ENCODE peak calls at places on chromosome 6, in seven cellular contexts. One of them, this sample, is unnamed.
A peak's percentile ranks its signal among the peaks of the same experiment; 100 is the strongest.

GRCh38 chr6:13863699-13864155 is 49.4 kb upstream of the MCUR1 start:
- DNase-seq in neural progenitor cell: no peak
- DNase-seq in HepG2: peak; percentile 25
- DNase-seq in fibroblast of lung: no peak
- DNase-seq in endothelial cell of umbilical vein: no peak
- DNase-seq in astrocyte: no peak
- DNase-seq in GM23248: no peak
- DNase-seq in this sample: no peak

GRCh38 chr6:144248470-144249301 is 36.4 kb upstream of the UTRN start:
- DNase-seq in HepG2: no peak
- DNase-seq in GM23248: peak; percentile 92
- DNase-seq in astrocyte: peak; percentile 88
- DNase-seq in neural progenitor cell: no peak
- DNase-seq in fibroblast of lung: peak; percentile 89
- DNase-seq in endothelial cell of umbilical vein: no peak
- DNase-seq in this sample: no peak

GRCh38 chr6:34172961-34173775 is 27.3 kb upstream of the GRM4 start:
- DNase-seq in fibroblast of lung: no peak
- DNase-seq in GM23248: no peak
- DNase-seq in astrocyte: no peak
- DNase-seq in HepG2: no peak
- DNase-seq in endothelial cell of umbilical vein: no peak
- DNase-seq in neural progenitor cell: no peak
- DNase-seq in this sample: no peak

GRCh38 chr6:37314803-37315515 is 38.8 kb upstream of the RNF8 start:
- DNase-seq in astrocyte: peak; percentile 26
- DNase-seq in GM23248: peak; percentile 30
- DNase-seq in fibroblast of lung: peak; percentile 46
- DNase-seq in neural progenitor cell: peak; percentile 59
- DNase-seq in HepG2: peak; percentile 48
- DNase-seq in endothelial cell of umbilical vein: peak; percentile 93
- DNase-seq in this sample: peak; percentile 76

GRCh38 chr6:13413466-13413862 is 73.9 kb downstream of the GFOD1 start:
- DNase-seq in astrocyte: peak; percentile 79
- DNase-seq in GM23248: peak; percentile 67
- DNase-seq in endothelial cell of umbilical vein: no peak
- DNase-seq in fibroblast of lung: peak; percentile 86
- DNase-seq in neural progenitor cell: no peak
- DNase-seq in HepG2: peak; percentile 92
- DNase-seq in this sample: no peak

GRCh38 chr6:39057251-39058155 is 8.9 kb downstream of the GLP1R start:
- DNase-seq in fibroblast of lung: no peak
- DNase-seq in HepG2: no peak
- DNase-seq in astrocyte: no peak
- DNase-seq in endothelial cell of umbilical vein: no peak
- DNase-seq in neural progenitor cell: no peak
- DNase-seq in GM23248: no peak
- DNase-seq in this sample: no peak

GRCh38 chr6:124881898-124882579 is 80.2 kb upstream of the RNF217 start:
- DNase-seq in fibroblast of lung: peak; percentile 44
- DNase-seq in endothelial cell of umbilical vein: peak; percentile 11
- DNase-seq in neural progenitor cell: peak; percentile 31
- DNase-seq in GM23248: peak; percentile 55
- DNase-seq in HepG2: no peak
- DNase-seq in astrocyte: peak; percentile 36
- DNase-seq in this sample: no peak

GRCh38 chr6:110543106-110543505 is 66.7 kb upstream of the SLC22A16 start:
- DNase-seq in neural progenitor cell: no peak
- DNase-seq in GM23248: no peak
- DNase-seq in fibroblast of lung: no peak
- DNase-seq in astrocyte: no peak
- DNase-seq in HepG2: no peak
- DNase-seq in endothelial cell of umbilical vein: no peak
- DNase-seq in this sample: no peak

GRCh38 chr6:85062884-85063283 is 298.5 kb upstream of the TBX18 start:
- DNase-seq in endothelial cell of umbilical vein: no peak
- DNase-seq in GM23248: peak; percentile 48
- DNase-seq in astrocyte: no peak
- DNase-seq in HepG2: no peak
- DNase-seq in fibroblast of lung: no peak
- DNase-seq in neural progenitor cell: no peak
- DNase-seq in this sample: no peak

GRCh38 chr6:148578837-148579236 is 168.0 kb upstream of the UST start:
- DNase-seq in fibroblast of lung: no peak
- DNase-seq in endothelial cell of umbilical vein: no peak
- DNase-seq in GM23248: no peak
- DNase-seq in neural progenitor cell: no peak
- DNase-seq in astrocyte: no peak
- DNase-seq in HepG2: no peak
- DNase-seq in this sample: no peak

GRCh38 chr6:3351105-3351676 is 92.4 kb downstream of the PSMG4 start:
- DNase-seq in astrocyte: peak; percentile 52
- DNase-seq in neural progenitor cell: peak; percentile 94
- DNase-seq in fibroblast of lung: peak; percentile 60
- DNase-seq in GM23248: no peak
- DNase-seq in endothelial cell of umbilical vein: peak; percentile 69
- DNase-seq in HepG2: no peak
- DNase-seq in this sample: no peak

GRCh38 chr6:40914005-40914404 is 125.0 kb downstream of the UNC5CL start:
- DNase-seq in GM23248: no peak
- DNase-seq in endothelial cell of umbilical vein: no peak
- DNase-seq in astrocyte: no peak
- DNase-seq in HepG2: peak; percentile 60
- DNase-seq in neural progenitor cell: no peak
- DNase-seq in fibroblast of lung: no peak
- DNase-seq in this sample: no peak
- H2AFZ ChIP-seq in GM23248: no peak overlapping the region
- H2AFZ ChIP-seq in endothelial cell of umbilical vein: no peak overlapping the region
- H2AFZ ChIP-seq in astrocyte: no peak overlapping the region
- H2AFZ ChIP-seq in HepG2: no peak overlapping the region
- H2AFZ ChIP-seq in neural progenitor cell: no peak overlapping the region
- H2AFZ ChIP-seq in fibroblast of lung: no peak overlapping the region
- H2AFZ ChIP-seq in this sample: no peak overlapping the region

GRCh38 chr6:47310131-47310480 is 401 bp upstream of the TNFRSF21 start:
- DNase-seq in endothelial cell of umbilical vein: no peak
- DNase-seq in HepG2: no peak
- DNase-seq in neural progenitor cell: no peak
- DNase-seq in astrocyte: no peak
- DNase-seq in fibroblast of lung: no peak
- DNase-seq in GM23248: no peak
- DNase-seq in this sample: no peak

GRCh38 chr6:47309326-47310130 is at the start of gene TNFRSF21:
- DNase-seq in HepG2: peak; percentile 92
- DNase-seq in neural progenitor cell: peak; percentile 96
- DNase-seq in astrocyte: peak; percentile 79
- DNase-seq in GM23248: peak; percentile 92
- DNase-seq in endothelial cell of umbilical vein: peak; percentile 95
- DNase-seq in fibroblast of lung: peak; percentile 87
- DNase-seq in this sample: peak; percentile 88

GRCh38 chr6:47307362-47308222 is 2.1 kb downstream of the TNFRSF21 start:
- DNase-seq in astrocyte: no peak
- DNase-seq in GM23248: no peak
- DNase-seq in fibroblast of lung: no peak
- DNase-seq in HepG2: no peak
- DNase-seq in neural progenitor cell: no peak
- DNase-seq in endothelial cell of umbilical vein: peak; percentile 46
- DNase-seq in this sample: no peak

GRCh38 chr6:47308223-47308567 is 1.5 kb downstream of the TNFRSF21 start:
- DNase-seq in fibroblast of lung: no peak
- DNase-seq in GM23248: peak; percentile 6
- DNase-seq in HepG2: no peak
- DNase-seq in neural progenitor cell: peak; percentile 51
- DNase-seq in endothelial cell of umbilical vein: no peak
- DNase-seq in astrocyte: no peak
- DNase-seq in this sample: no peak

GRCh38 chr6:47308674-47309325 is 905 bp downstream of the TNFRSF21 start:
- DNase-seq in endothelial cell of umbilical vein: peak; percentile 49
- DNase-seq in astrocyte: peak; percentile 37
- DNase-seq in fibroblast of lung: peak; percentile 50
- DNase-seq in HepG2: no peak
- DNase-seq in GM23248: peak; percentile 53
- DNase-seq in neural progenitor cell: peak; percentile 70
- DNase-seq in this sample: no peak
- TF ChIP-seq EZH2 in endothelial cell of umbilical vein: no peak
- TF ChIP-seq EZH2 in astrocyte: no peak
- TF ChIP-seq EZH2 in fibroblast of lung: no peak
- TF ChIP-seq EZH2 in HepG2: no peak
- TF ChIP-seq EZH2 in GM23248: no peak
- TF ChIP-seq EZH2 in neural progenitor cell: no peak
- TF ChIP-seq EZH2 in this sample: no peak

DNA sequence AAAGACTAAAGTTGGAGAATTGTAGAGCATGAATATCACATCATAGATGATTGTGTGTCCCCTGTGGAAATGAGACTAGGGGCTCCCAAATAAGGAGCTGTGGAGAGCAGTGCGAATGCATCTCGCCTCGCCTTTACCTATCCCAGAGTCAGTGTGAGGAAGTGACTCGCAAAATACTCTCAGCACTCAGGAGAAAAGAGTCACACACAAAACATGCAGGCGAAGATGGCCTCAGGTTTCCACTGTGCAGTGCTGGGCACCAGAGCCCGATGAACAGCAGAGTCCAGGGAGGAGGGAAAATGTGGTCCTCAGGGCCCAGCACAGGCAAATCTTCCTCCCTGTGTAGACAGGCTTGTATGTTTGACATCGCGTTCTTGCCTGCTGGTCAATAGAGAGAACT is 126.5 kb upstream of the AFDN start:
- DNase-seq in neural progenitor cell: no peak
- DNase-seq in astrocyte: no peak
- DNase-seq in GM23248: no peak
- DNase-seq in fibroblast of lung: peak; percentile 20
- DNase-seq in HepG2: no peak
- DNase-seq in endothelial cell of umbilical vein: no peak
- DNase-seq in this sample: no peak
- H2AFZ ChIP-seq in neural progenitor cell: no peak overlapping the region
- H2AFZ ChIP-seq in astrocyte: peak overlapping the region; percentile 13
- H2AFZ ChIP-seq in GM23248: no peak overlapping the region
- H2AFZ ChIP-seq in fibroblast of lung: no peak overlapping the region
- H2AFZ ChIP-seq in HepG2: no peak overlapping the region
- H2AFZ ChIP-seq in endothelial cell of umbilical vein: peak overlapping the region; percentile 88
- H2AFZ ChIP-seq in this sample: no peak overlapping the region

DNA sequence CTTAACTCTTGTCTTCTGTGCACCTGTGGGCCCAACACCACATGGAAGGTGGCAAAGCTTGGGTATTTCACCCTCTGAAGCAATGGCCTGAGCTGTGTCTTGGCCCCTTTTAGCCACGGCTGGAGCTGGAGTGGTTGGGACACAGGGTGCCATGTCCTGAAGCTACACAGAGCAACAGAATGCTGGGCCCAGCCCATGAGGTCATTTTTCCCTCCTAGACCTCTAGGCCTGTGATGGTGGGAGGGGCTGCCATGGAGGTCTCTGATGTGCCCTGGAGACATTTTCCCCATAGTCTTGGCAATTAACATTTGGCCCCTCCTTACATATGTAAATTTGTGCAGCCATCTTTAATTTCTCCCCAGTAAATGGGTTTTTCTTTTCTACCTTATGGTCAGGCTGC is 620.8 kb downstream of the RFPL4B start:
- DNase-seq in neural progenitor cell: no peak
- DNase-seq in astrocyte: no peak
- DNase-seq in fibroblast of lung: no peak
- DNase-seq in endothelial cell of umbilical vein: no peak
- DNase-seq in GM23248: no peak
- DNase-seq in HepG2: no peak
- DNase-seq in this sample: no peak
- TF ChIP-seq EZH2 in neural progenitor cell: no peak
- TF ChIP-seq EZH2 in astrocyte: no peak
- TF ChIP-seq EZH2 in fibroblast of lung: no peak
- TF ChIP-seq EZH2 in endothelial cell of umbilical vein: no peak
- TF ChIP-seq EZH2 in GM23248: no peak
- TF ChIP-seq EZH2 in HepG2: no peak
- TF ChIP-seq EZH2 in this sample: no peak

GRCh38 chr6:117072781-117073180 is 192.6 kb upstream of the VGLL2 start:
- DNase-seq in HepG2: no peak
- DNase-seq in astrocyte: no peak
- DNase-seq in endothelial cell of umbilical vein: no peak
- DNase-seq in GM23248: no peak
- DNase-seq in neural progenitor cell: no peak
- DNase-seq in fibroblast of lung: no peak
- DNase-seq in this sample: no peak
- H2AFZ ChIP-seq in HepG2: no peak overlapping the region
- H2AFZ ChIP-seq in astrocyte: no peak overlapping the region
- H2AFZ ChIP-seq in endothelial cell of umbilical vein: no peak overlapping the region
- H2AFZ ChIP-seq in GM23248: no peak overlapping the region
- H2AFZ ChIP-seq in neural progenitor cell: no peak overlapping the region
- H2AFZ ChIP-seq in fibroblast of lung: no peak overlapping the region
- H2AFZ ChIP-seq in this sample: no peak overlapping the region

GRCh38 chr6:138162947-138163569 is 1.3 kb downstream of the ARFGEF3 start:
- DNase-seq in astrocyte: no peak
- DNase-seq in HepG2: no peak
- DNase-seq in endothelial cell of umbilical vein: no peak
- DNase-seq in neural progenitor cell: no peak
- DNase-seq in GM23248: no peak
- DNase-seq in fibroblast of lung: no peak
- DNase-seq in this sample: no peak
- TF ChIP-seq EZH2 in astrocyte: no peak
- TF ChIP-seq EZH2 in HepG2: no peak
- TF ChIP-seq EZH2 in endothelial cell of umbilical vein: no peak
- TF ChIP-seq EZH2 in neural progenitor cell: peak; percentile 3
- TF ChIP-seq EZH2 in GM23248: peak; percentile 42
- TF ChIP-seq EZH2 in fibroblast of lung: peak; percentile 5
- TF ChIP-seq EZH2 in this sample: no peak

DNA sequence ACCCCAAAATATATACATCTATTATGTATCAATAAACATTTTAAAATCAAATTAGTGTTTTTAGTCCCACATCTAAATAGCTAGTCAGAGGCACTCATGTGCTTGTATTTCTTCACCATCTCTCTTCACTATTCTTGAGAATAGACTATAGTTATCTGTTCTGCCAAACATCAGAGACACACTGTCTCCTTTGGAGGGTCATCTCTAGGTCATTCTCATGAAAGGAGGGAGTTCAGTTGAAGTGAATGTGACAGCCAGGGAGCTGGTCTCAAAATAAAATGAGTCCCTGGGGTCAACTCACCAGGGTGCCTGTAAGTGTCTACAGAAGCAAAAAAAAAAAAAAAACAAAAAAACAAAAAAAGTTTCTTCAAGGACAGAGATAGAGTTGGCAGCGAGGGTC is 170.9 kb downstream of the ID4 start:
- DNase-seq in neural progenitor cell: no peak
- DNase-seq in HepG2: no peak
- DNase-seq in endothelial cell of umbilical vein: no peak
- DNase-seq in fibroblast of lung: no peak
- DNase-seq in astrocyte: no peak
- DNase-seq in GM23248: no peak
- DNase-seq in this sample: no peak
- H2AFZ ChIP-seq in neural progenitor cell: no peak overlapping the region
- H2AFZ ChIP-seq in HepG2: no peak overlapping the region
- H2AFZ ChIP-seq in endothelial cell of umbilical vein: no peak overlapping the region
- H2AFZ ChIP-seq in fibroblast of lung: no peak overlapping the region
- H2AFZ ChIP-seq in astrocyte: no peak overlapping the region
- H2AFZ ChIP-seq in GM23248: no peak overlapping the region
- H2AFZ ChIP-seq in this sample: no peak overlapping the region